ENCODE peak calls at places on chromosome 6, in five cellular contexts. M, R, E, S and B are unnamed samples.

GRCh38 chr6:111439169-111439568 is 43.8 kb downstream of the REV3L start:
- DNase-seq in M (no peak), R (peak), E (no peak), S (no peak), B (no peak)

GRCh38 chr6:16402501-16402900 is 164.1 kb downstream of the GMPR start:
- DNase-seq in M (peak), R (no peak), E (no peak), S (no peak), B (no peak)

GRCh38 chr6:11103065-11103464 is 8.5 kb downstream of the ERVFRD-1 start:
- DNase-seq in M (no peak), R (no peak), E (no peak), S (no peak), B (no peak)

GRCh38 chr6:43758617-43759050 is 11.4 kb upstream of the VEGFA start:
- DNase-seq in M (no peak), R (peak), E (no peak), S (no peak), B (no peak)

GRCh38 chr6:159169557-159170332 is 545 bp downstream of the FNDC1 start:
- DNase-seq in M (no peak), R (no peak), E (no peak), S (peak), B (peak)

GRCh38 chr6:170175644-170176620 is 114.9 kb downstream of the DLL1 start:
- DNase-seq in M (no peak), R (no peak), E (no peak), S (no peak), B (no peak)

GRCh38 chr6:42971746-42972327 is 7.1 kb downstream of the PEX6 start:
- DNase-seq in M (no peak), R (no peak), E (no peak), S (no peak), B (no peak)

GRCh38 chr6:110140650-110141049 is 38.8 kb downstream of the WASF1 start:
- DNase-seq in M (peak), R (no peak), E (no peak), S (peak), B (no peak)

GRCh38 chr6:153790048-153790447 is 249.0 kb upstream of the OPRM1 start:
- DNase-seq in M (peak), R (peak), E (no peak), S (peak), B (peak)

GRCh38 chr6:25963426-25964123 is 973 bp downstream of the TRIM38 start:
- DNase-seq in M (no peak), R (peak), E (no peak), S (no peak), B (no peak)

GRCh38 chr6:6790891-6791290 is 202.4 kb downstream of the LY86 start:
- DNase-seq in M (no peak), R (peak), E (no peak), S (no peak), B (peak)

GRCh38 chr6:71608646-71609045 is 277.7 kb upstream of the RIMS1 start:
- DNase-seq in M (no peak), R (no peak), E (no peak), S (no peak), B (peak)

GRCh38 chr6:40461643-40462042 is 125.5 kb downstream of the LRFN2 start:
- DNase-seq in M (no peak), R (no peak), E (no peak), S (no peak), B (no peak)

GRCh38 chr6:108799356-108799720 is 48.9 kb upstream of the ARMC2 start:
- DNase-seq in M (no peak), R (no peak), E (no peak), S (no peak), B (no peak)

GRCh38 chr6:106658469-106658868 is 29.1 kb downstream of the QRSL1 start:
- DNase-seq in M (no peak), R (peak), E (no peak), S (no peak), B (no peak)

GRCh38 chr6:66731310-66731709 is 1024.3 kb upstream of the EYS start:
- DNase-seq in M (no peak), R (no peak), E (no peak), S (no peak), B (no peak)